ENCODE peak calls at places on chromosomes 4 and X, in four cellular contexts. I is osteocyte, Q is heart right ventricle, Y is prostate gland. N is an unnamed sample.
A peak's percentile ranks its signal among the peaks of the same experiment; 100 is the strongest.

GRCh38 chrX:48478806-48479205 is 2.8 kb downstream of the FTSJ1 start:
- DNase-seq in I (no peak), Q (no peak), Y (no peak), N (no peak)

GRCh38 chr4:147736458-147736857 is 4.6 kb downstream of the ARHGAP10 start:
- DNase-seq in I (no peak), Q (no peak), Y (no peak), N (no peak)

GRCh38 chr4:38190717-38191178 is 230.6 kb downstream of the PTTG2 start:
- DNase-seq in I (no peak), Q (peak; percentile 76), Y (no peak), N (no peak)

GRCh38 chr4:112374850-112375249 is 77.7 kb downstream of the ALPK1 start:
- DNase-seq in I (no peak), Q (no peak), Y (no peak), N (no peak)

GRCh38 chr4:83364312-83364711 is 29.7 kb upstream of the HPSE start:
- DNase-seq in I (no peak), Q (no peak), Y (no peak), N (no peak)

GRCh38 chr4:37981844-37982720 is 21.9 kb downstream of the PTTG2 start:
- DNase-seq in I (no peak), Q (no peak), Y (no peak), N (no peak)

GRCh38 chrX:149286940-149287349 is 218.2 kb downstream of the IDS start:
- DNase-seq in I (no peak), Q (peak; percentile 4), Y (peak; percentile 10), N (peak; percentile 38)

GRCh38 chr4:176441594-176441993 is 121.8 kb downstream of the SPCS3 start:
- DNase-seq in I (no peak), Q (no peak), Y (no peak), N (no peak)

GRCh38 chr4:40856836-40857362 is 107.1 kb downstream of the NSUN7 start:
- DNase-seq in I (peak; percentile 90), Q (peak; percentile 41), Y (peak; percentile 45), N (no peak)

GRCh38 chrX:111041018-111041462 is 55.0 kb upstream of the PAK3 start:
- DNase-seq in I (no peak), Q (no peak), Y (no peak), N (peak; percentile 41)

GRCh38 chr4:100681289-100681688 is 163.5 kb upstream of the EMCN start:
- DNase-seq in I (no peak), Q (no peak), Y (no peak), N (no peak)

GRCh38 chr4:2828758-2829181 is 14.9 kb upstream of the ADD1 start:
- DNase-seq in I (no peak), Q (no peak), Y (no peak), N (no peak)

GRCh38 chr4:93529692-93530091 is 298.9 kb upstream of the ATOH1 start:
- DNase-seq in I (no peak), Q (no peak), Y (no peak), N (no peak)

GRCh38 chr4:54384563-54384962 is 155.5 kb downstream of the PDGFRA start:
- DNase-seq in I (no peak), Q (peak; percentile 24), Y (no peak), N (no peak)

GRCh38 chrX:129773649-129774458 is 5.9 kb upstream of the SASH3 start:
- DNase-seq in I (no peak), Q (no peak), Y (no peak), N (no peak)

GRCh38 chr4:176780995-176781738 is 11.6 kb downstream of the VEGFC start:
- DNase-seq in I (no peak), Q (no peak), Y (no peak), N (no peak)

GRCh38 chr4:110589297-110589696 is 33.6 kb downstream of the PITX2 start:
- DNase-seq in I (no peak), Q (no peak), Y (no peak), N (no peak)

GRCh38 chr4:86778169-86778568 is 71.0 kb downstream of the SLC10A6 start:
- DNase-seq in I (no peak), Q (no peak), Y (no peak), N (no peak)

GRCh38 chrX:71168134-71168533 is 23.5 kb downstream of the NLGN3 start:
- DNase-seq in I (no peak), Q (no peak), Y (no peak), N (no peak)

GRCh38 chr4:116358633-116359222 is 726.6 kb downstream of the TRAM1L1 start:
- DNase-seq in I (peak; percentile 89), Q (peak; percentile 21), Y (peak; percentile 22), N (peak; percentile 74)

GRCh38 chr4:18291981-18292380 is 270.4 kb upstream of the LCORL start:
- DNase-seq in I (no peak), Q (no peak), Y (no peak), N (no peak)

GRCh38 chr4:165458451-165458850 is 79.6 kb downstream of the CPE start:
- DNase-seq in I (no peak), Q (no peak), Y (no peak), N (no peak)

GRCh38 chr4:126799971-126800722 is 832.6 kb upstream of the INTU start:
- DNase-seq in I (no peak), Q (no peak), Y (no peak), N (no peak)

GRCh38 chr4:110730318-110730717 is 107.4 kb upstream of the PITX2 start:
- DNase-seq in I (no peak), Q (no peak), Y (no peak), N (no peak)

GRCh38 chr4:159240690-159241089 is 137.8 kb downstream of the RAPGEF2 start:
- DNase-seq in I (no peak), Q (no peak), Y (no peak), N (no peak)

GRCh38 chr4:128770807-128771206 is 38.7 kb upstream of the JADE1 start:
- DNase-seq in I (no peak), Q (no peak), Y (no peak), N (no peak)

GRCh38 chr4:13888112-13888511 is 260.6 kb upstream of the BOD1L1 start:
- DNase-seq in I (no peak), Q (no peak), Y (no peak), N (no peak)

N was measured in left lobe of liver.